ENCODE peak calls at places on chromosomes 13 and 19, in seven cellular contexts. One of them, this sample, is unnamed.
A peak's percentile ranks its signal among the peaks of the same experiment; 100 is the strongest.

GRCh38 chr13:74062933-74063332 is 71.3 kb downstream of the KLF12 start:
- DNase-seq in stimulated activated CD8-positive, alpha-beta memory T cell treated with anti-CD3 and anti-CD28 coated beads, Interleukin-4, amount 100 ng/mL, for 1 hour: no peak
- DNase-seq in activated CD4-positive, CD25-positive, alpha-beta regulatory T cell treated with anti-CD3 and anti-CD28 coated beads, Interleukin-2, amount 50 U/mL, for 16 hours: no peak
- DNase-seq in heart left ventricle: peak; percentile 84
- DNase-seq in WTC11: no peak
- DNase-seq in GDM1: no peak
- DNase-seq in GM10248: peak; percentile 39
- DNase-seq in this sample: peak; percentile 75

GRCh38 chr13:67184247-67184646 is 45.9 kb downstream of the PCDH9 start:
- DNase-seq in stimulated activated CD8-positive, alpha-beta memory T cell treated with anti-CD3 and anti-CD28 coated beads, Interleukin-4, amount 100 ng/mL, for 1 hour: no peak
- DNase-seq in activated CD4-positive, CD25-positive, alpha-beta regulatory T cell treated with anti-CD3 and anti-CD28 coated beads, Interleukin-2, amount 50 U/mL, for 16 hours: no peak
- DNase-seq in heart left ventricle: no peak
- DNase-seq in WTC11: no peak
- DNase-seq in GDM1: no peak
- DNase-seq in GM10248: no peak
- DNase-seq in this sample: no peak

GRCh38 chr19:33212773-33213172 is 12.9 kb downstream of the SLC7A10 start:
- DNase-seq in stimulated activated CD8-positive, alpha-beta memory T cell treated with anti-CD3 and anti-CD28 coated beads, Interleukin-4, amount 100 ng/mL, for 1 hour: no peak
- DNase-seq in activated CD4-positive, CD25-positive, alpha-beta regulatory T cell treated with anti-CD3 and anti-CD28 coated beads, Interleukin-2, amount 50 U/mL, for 16 hours: no peak
- DNase-seq in heart left ventricle: peak; percentile 18
- DNase-seq in WTC11: no peak
- DNase-seq in GDM1: no peak
- DNase-seq in GM10248: no peak
- DNase-seq in this sample: no peak

GRCh38 chr19:884420-885211 is 8.4 kb downstream of the MED16 start:
- DNase-seq in stimulated activated CD8-positive, alpha-beta memory T cell treated with anti-CD3 and anti-CD28 coated beads, Interleukin-4, amount 100 ng/mL, for 1 hour: no peak
- DNase-seq in activated CD4-positive, CD25-positive, alpha-beta regulatory T cell treated with anti-CD3 and anti-CD28 coated beads, Interleukin-2, amount 50 U/mL, for 16 hours: no peak
- DNase-seq in heart left ventricle: no peak
- DNase-seq in WTC11: no peak
- DNase-seq in GDM1: no peak
- DNase-seq in GM10248: no peak
- DNase-seq in this sample: no peak

GRCh38 chr13:27792393-27793218 is at the start of gene GSX1:
- DNase-seq in stimulated activated CD8-positive, alpha-beta memory T cell treated with anti-CD3 and anti-CD28 coated beads, Interleukin-4, amount 100 ng/mL, for 1 hour: no peak
- DNase-seq in activated CD4-positive, CD25-positive, alpha-beta regulatory T cell treated with anti-CD3 and anti-CD28 coated beads, Interleukin-2, amount 50 U/mL, for 16 hours: no peak
- DNase-seq in heart left ventricle: peak; percentile 70
- DNase-seq in WTC11: peak; percentile 87
- DNase-seq in GDM1: peak; percentile 10
- DNase-seq in GM10248: peak; percentile 59
- DNase-seq in this sample: no peak

GRCh38 chr19:55592391-55593090 is 6.8 kb downstream of the FIZ1 start:
- DNase-seq in stimulated activated CD8-positive, alpha-beta memory T cell treated with anti-CD3 and anti-CD28 coated beads, Interleukin-4, amount 100 ng/mL, for 1 hour: no peak
- DNase-seq in activated CD4-positive, CD25-positive, alpha-beta regulatory T cell treated with anti-CD3 and anti-CD28 coated beads, Interleukin-2, amount 50 U/mL, for 16 hours: no peak
- DNase-seq in heart left ventricle: no peak
- DNase-seq in WTC11: no peak
- DNase-seq in GDM1: no peak
- DNase-seq in GM10248: no peak
- DNase-seq in this sample: no peak

GRCh38 chr13:62280590-62280989 is 864.9 kb upstream of the PCDH20 start:
- DNase-seq in stimulated activated CD8-positive, alpha-beta memory T cell treated with anti-CD3 and anti-CD28 coated beads, Interleukin-4, amount 100 ng/mL, for 1 hour: no peak
- DNase-seq in activated CD4-positive, CD25-positive, alpha-beta regulatory T cell treated with anti-CD3 and anti-CD28 coated beads, Interleukin-2, amount 50 U/mL, for 16 hours: no peak
- DNase-seq in heart left ventricle: no peak
- DNase-seq in WTC11: no peak
- DNase-seq in GDM1: no peak
- DNase-seq in GM10248: peak; percentile 8
- DNase-seq in this sample: no peak

GRCh38 chr19:32691952-32692726 is 518 bp downstream of the NUDT19 start:
- DNase-seq in stimulated activated CD8-positive, alpha-beta memory T cell treated with anti-CD3 and anti-CD28 coated beads, Interleukin-4, amount 100 ng/mL, for 1 hour: no peak
- DNase-seq in activated CD4-positive, CD25-positive, alpha-beta regulatory T cell treated with anti-CD3 and anti-CD28 coated beads, Interleukin-2, amount 50 U/mL, for 16 hours: no peak
- DNase-seq in heart left ventricle: peak; percentile 80
- DNase-seq in WTC11: peak; percentile 61
- DNase-seq in GDM1: peak; percentile 57
- DNase-seq in GM10248: peak; percentile 79
- DNase-seq in this sample: no peak

GRCh38 chr19:32219392-32219791 is 126.0 kb upstream of the ZNF507 start:
- DNase-seq in stimulated activated CD8-positive, alpha-beta memory T cell treated with anti-CD3 and anti-CD28 coated beads, Interleukin-4, amount 100 ng/mL, for 1 hour: no peak
- DNase-seq in activated CD4-positive, CD25-positive, alpha-beta regulatory T cell treated with anti-CD3 and anti-CD28 coated beads, Interleukin-2, amount 50 U/mL, for 16 hours: no peak
- DNase-seq in heart left ventricle: no peak
- DNase-seq in WTC11: no peak
- DNase-seq in GDM1: no peak
- DNase-seq in GM10248: no peak
- DNase-seq in this sample: no peak

GRCh38 chr13:83884141-83884540 is 1.9 kb upstream of the SLITRK1 start:
- DNase-seq in stimulated activated CD8-positive, alpha-beta memory T cell treated with anti-CD3 and anti-CD28 coated beads, Interleukin-4, amount 100 ng/mL, for 1 hour: no peak
- DNase-seq in activated CD4-positive, CD25-positive, alpha-beta regulatory T cell treated with anti-CD3 and anti-CD28 coated beads, Interleukin-2, amount 50 U/mL, for 16 hours: no peak
- DNase-seq in heart left ventricle: no peak
- DNase-seq in WTC11: no peak
- DNase-seq in GDM1: no peak
- DNase-seq in GM10248: no peak
- DNase-seq in this sample: no peak

GRCh38 chr13:65461590-65461989 is 1768.5 kb downstream of the PCDH9 start:
- DNase-seq in stimulated activated CD8-positive, alpha-beta memory T cell treated with anti-CD3 and anti-CD28 coated beads, Interleukin-4, amount 100 ng/mL, for 1 hour: no peak
- DNase-seq in activated CD4-positive, CD25-positive, alpha-beta regulatory T cell treated with anti-CD3 and anti-CD28 coated beads, Interleukin-2, amount 50 U/mL, for 16 hours: no peak
- DNase-seq in heart left ventricle: no peak
- DNase-seq in WTC11: no peak
- DNase-seq in GDM1: no peak
- DNase-seq in GM10248: no peak
- DNase-seq in this sample: no peak

GRCh38 chr19:51040151-51040550 is 5.3 kb upstream of the KLK12 start:
- DNase-seq in stimulated activated CD8-positive, alpha-beta memory T cell treated with anti-CD3 and anti-CD28 coated beads, Interleukin-4, amount 100 ng/mL, for 1 hour: no peak
- DNase-seq in activated CD4-positive, CD25-positive, alpha-beta regulatory T cell treated with anti-CD3 and anti-CD28 coated beads, Interleukin-2, amount 50 U/mL, for 16 hours: no peak
- DNase-seq in heart left ventricle: no peak
- DNase-seq in WTC11: no peak
- DNase-seq in GDM1: no peak
- DNase-seq in GM10248: no peak
- DNase-seq in this sample: no peak

GRCh38 chr19:3821857-3822364 is 35.7 kb upstream of the MATK start:
- DNase-seq in stimulated activated CD8-positive, alpha-beta memory T cell treated with anti-CD3 and anti-CD28 coated beads, Interleukin-4, amount 100 ng/mL, for 1 hour: peak; percentile 76
- DNase-seq in activated CD4-positive, CD25-positive, alpha-beta regulatory T cell treated with anti-CD3 and anti-CD28 coated beads, Interleukin-2, amount 50 U/mL, for 16 hours: peak; percentile 66
- DNase-seq in heart left ventricle: peak; percentile 62
- DNase-seq in WTC11: peak; percentile 93
- DNase-seq in GDM1: peak; percentile 84
- DNase-seq in GM10248: peak; percentile 86
- DNase-seq in this sample: peak; percentile 63

GRCh38 chr13:57996717-57997116 is 365.2 kb downstream of the PCDH17 start:
- DNase-seq in stimulated activated CD8-positive, alpha-beta memory T cell treated with anti-CD3 and anti-CD28 coated beads, Interleukin-4, amount 100 ng/mL, for 1 hour: no peak
- DNase-seq in activated CD4-positive, CD25-positive, alpha-beta regulatory T cell treated with anti-CD3 and anti-CD28 coated beads, Interleukin-2, amount 50 U/mL, for 16 hours: no peak
- DNase-seq in heart left ventricle: no peak
- DNase-seq in WTC11: no peak
- DNase-seq in GDM1: no peak
- DNase-seq in GM10248: no peak
- DNase-seq in this sample: no peak

GRCh38 chr13:67878376-67878775 is 648.2 kb upstream of the PCDH9 start:
- DNase-seq in stimulated activated CD8-positive, alpha-beta memory T cell treated with anti-CD3 and anti-CD28 coated beads, Interleukin-4, amount 100 ng/mL, for 1 hour: no peak
- DNase-seq in activated CD4-positive, CD25-positive, alpha-beta regulatory T cell treated with anti-CD3 and anti-CD28 coated beads, Interleukin-2, amount 50 U/mL, for 16 hours: no peak
- DNase-seq in heart left ventricle: no peak
- DNase-seq in WTC11: no peak
- DNase-seq in GDM1: no peak
- DNase-seq in GM10248: no peak
- DNase-seq in this sample: no peak

GRCh38 chr13:80840313-80840976 is 499.5 kb upstream of the SPRY2 start:
- DNase-seq in stimulated activated CD8-positive, alpha-beta memory T cell treated with anti-CD3 and anti-CD28 coated beads, Interleukin-4, amount 100 ng/mL, for 1 hour: no peak
- DNase-seq in activated CD4-positive, CD25-positive, alpha-beta regulatory T cell treated with anti-CD3 and anti-CD28 coated beads, Interleukin-2, amount 50 U/mL, for 16 hours: no peak
- DNase-seq in heart left ventricle: no peak
- DNase-seq in WTC11: no peak
- DNase-seq in GDM1: no peak
- DNase-seq in GM10248: no peak
- DNase-seq in this sample: no peak

GRCh38 chr13:110308377-110309158 is 1.5 kb downstream of the COL4A2 start:
- DNase-seq in stimulated activated CD8-positive, alpha-beta memory T cell treated with anti-CD3 and anti-CD28 coated beads, Interleukin-4, amount 100 ng/mL, for 1 hour: no peak
- DNase-seq in activated CD4-positive, CD25-positive, alpha-beta regulatory T cell treated with anti-CD3 and anti-CD28 coated beads, Interleukin-2, amount 50 U/mL, for 16 hours: no peak
- DNase-seq in heart left ventricle: no peak
- DNase-seq in WTC11: peak; percentile 48
- DNase-seq in GDM1: no peak
- DNase-seq in GM10248: no peak
- DNase-seq in this sample: peak; percentile 61

GRCh38 chr19:12052571-12053169 is at the start of gene ZNF878:
- DNase-seq in stimulated activated CD8-positive, alpha-beta memory T cell treated with anti-CD3 and anti-CD28 coated beads, Interleukin-4, amount 100 ng/mL, for 1 hour: no peak
- DNase-seq in activated CD4-positive, CD25-positive, alpha-beta regulatory T cell treated with anti-CD3 and anti-CD28 coated beads, Interleukin-2, amount 50 U/mL, for 16 hours: no peak
- DNase-seq in heart left ventricle: peak; percentile 94
- DNase-seq in WTC11: peak; percentile 99
- DNase-seq in GDM1: peak; percentile 82
- DNase-seq in GM10248: peak; percentile 87
- DNase-seq in this sample: peak; percentile 91

GRCh38 chr19:5225486-5226345 is 114.9 kb downstream of the PTPRS start:
- DNase-seq in stimulated activated CD8-positive, alpha-beta memory T cell treated with anti-CD3 and anti-CD28 coated beads, Interleukin-4, amount 100 ng/mL, for 1 hour: no peak
- DNase-seq in activated CD4-positive, CD25-positive, alpha-beta regulatory T cell treated with anti-CD3 and anti-CD28 coated beads, Interleukin-2, amount 50 U/mL, for 16 hours: no peak
- DNase-seq in heart left ventricle: no peak
- DNase-seq in WTC11: peak; percentile 81
- DNase-seq in GDM1: no peak
- DNase-seq in GM10248: no peak
- DNase-seq in this sample: no peak

GRCh38 chr19:8641908-8642547 is 11.6 kb downstream of the NFILZ start:
- DNase-seq in stimulated activated CD8-positive, alpha-beta memory T cell treated with anti-CD3 and anti-CD28 coated beads, Interleukin-4, amount 100 ng/mL, for 1 hour: no peak
- DNase-seq in activated CD4-positive, CD25-positive, alpha-beta regulatory T cell treated with anti-CD3 and anti-CD28 coated beads, Interleukin-2, amount 50 U/mL, for 16 hours: no peak
- DNase-seq in heart left ventricle: no peak
- DNase-seq in WTC11: no peak
- DNase-seq in GDM1: peak; percentile 34
- DNase-seq in GM10248: peak; percentile 35
- DNase-seq in this sample: no peak

GRCh38 chr13:70527553-70527952 is 419.3 kb upstream of the KLHL1 start:
- DNase-seq in stimulated activated CD8-positive, alpha-beta memory T cell treated with anti-CD3 and anti-CD28 coated beads, Interleukin-4, amount 100 ng/mL, for 1 hour: no peak
- DNase-seq in activated CD4-positive, CD25-positive, alpha-beta regulatory T cell treated with anti-CD3 and anti-CD28 coated beads, Interleukin-2, amount 50 U/mL, for 16 hours: no peak
- DNase-seq in heart left ventricle: no peak
- DNase-seq in WTC11: no peak
- DNase-seq in GDM1: no peak
- DNase-seq in GM10248: no peak
- DNase-seq in this sample: no peak

GRCh38 chr19:28619842-28620429 is 593.0 kb downstream of the UQCRFS1 start:
- DNase-seq in stimulated activated CD8-positive, alpha-beta memory T cell treated with anti-CD3 and anti-CD28 coated beads, Interleukin-4, amount 100 ng/mL, for 1 hour: no peak
- DNase-seq in activated CD4-positive, CD25-positive, alpha-beta regulatory T cell treated with anti-CD3 and anti-CD28 coated beads, Interleukin-2, amount 50 U/mL, for 16 hours: no peak
- DNase-seq in heart left ventricle: no peak
- DNase-seq in WTC11: no peak
- DNase-seq in GDM1: no peak
- DNase-seq in GM10248: no peak
- DNase-seq in this sample: peak; percentile 42

This sample was measured in right atrium auricular region.